ENCODE peak calls at places on chromosomes 11 and 22, in five cellular contexts. T is IMR-90, X is mesendoderm, H is H9, N is H1. A is an unnamed sample.
A peak's percentile ranks its signal among the peaks of the same experiment; 100 is the strongest.

GRCh38 chr11:73478737-73479347 is 102.6 kb downstream of the RELT start:
- DNase-seq in T (peak; percentile 42), N (no peak), X (peak; percentile 68), H (peak; percentile 31), A (no peak)

GRCh38 chr11:128522943-128523518 is 64.3 kb downstream of the ETS1 start:
- DNase-seq in X (no peak), N (no peak), T (no peak), H (no peak), A (no peak)

GRCh38 chr22:49691256-49691655 is 136.4 kb downstream of the BRD1 start:
- DNase-seq in X (no peak), T (no peak), N (no peak), H (peak; percentile 7), A (no peak)

GRCh38 chr11:10051868-10052586 is 242.0 kb downstream of the SBF2 start:
- DNase-seq in X (peak; percentile 16), T (peak; percentile 75), N (no peak), H (no peak), A (no peak)

GRCh38 chr11:57306941-57307598 is 17.7 kb downstream of the TNKS1BP1 start:
- DNase-seq in T (no peak), N (no peak), H (no peak), X (no peak), A (no peak)

GRCh38 chr22:46124383-46125144 is 25.8 kb upstream of the PPARA start:
- DNase-seq in X (no peak), T (no peak), H (no peak), N (no peak), A (no peak)

GRCh38 chr11:73916435-73916834 is 34.4 kb upstream of the DNAJB13 start:
- DNase-seq in N (no peak), T (peak; percentile 53), X (peak; percentile 44), H (no peak), A (no peak)

GRCh38 chr11:118597556-118597955 is 9.9 kb upstream of the PHLDB1 start:
- DNase-seq in X (no peak), N (no peak), H (no peak), T (no peak), A (no peak)

GRCh38 chr22:44732017-44732561 is 20.3 kb upstream of the ARHGAP8 start:
- DNase-seq in H (no peak), T (no peak), X (no peak), N (no peak), A (no peak)

GRCh38 chr11:95849087-95849825 is 59.0 kb downstream of the CEP57 start:
- DNase-seq in N (peak; percentile 48), H (peak; percentile 35), T (peak; percentile 82), X (peak; percentile 65), A (peak; percentile 12)

GRCh38 chr11:11415786-11416390 is 62.8 kb upstream of the CSNK2A3 start:
- DNase-seq in N (no peak), X (no peak), T (no peak), H (no peak), A (no peak)

GRCh38 chr11:44315947-44316387 is 6.0 kb upstream of the ALX4 start:
- DNase-seq in X (no peak), N (no peak), H (no peak), T (peak; percentile 22), A (no peak)

GRCh38 chr22:45682069-45682468 is 10.4 kb downstream of the ATXN10 start:
- DNase-seq in X (no peak), N (no peak), T (no peak), H (no peak), A (no peak)

GRCh38 chr22:43159484-43160178 is 8.3 kb downstream of the TSPO start:
- DNase-seq in T (no peak), H (peak; percentile 73), N (peak; percentile 77), X (peak; percentile 31), A (no peak)

GRCh38 chr11:128692750-128693578 is 908 bp upstream of the FLI1 start:
- DNase-seq in X (peak; percentile 76), T (no peak), H (peak; percentile 58), N (peak; percentile 80), A (no peak)

GRCh38 chr11:35354644-35355043 is 64.7 kb downstream of the SLC1A2 start:
- DNase-seq in X (no peak), H (no peak), N (no peak), T (peak; percentile 38), A (no peak)

GRCh38 chr22:41217553-41218157 is 12.5 kb downstream of the L3MBTL2 start:
- DNase-seq in H (peak; percentile 62), N (peak; percentile 64), T (peak; percentile 92), X (peak; percentile 66), A (no peak)

GRCh38 chr11:18745251-18745650 is 19.3 kb upstream of the IGSF22 start:
- DNase-seq in X (no peak), H (no peak), T (no peak), N (no peak), A (no peak)

GRCh38 chr22:42299586-42300285 is 29.3 kb upstream of the TCF20 start:
- DNase-seq in T (no peak), N (no peak), H (peak; percentile 77), X (peak; percentile 90), A (no peak)

GRCh38 chr11:12842933-12843636 is 166.0 kb upstream of the RASSF10 start:
- DNase-seq in X (no peak), H (no peak), N (no peak), T (no peak), A (peak; percentile 60)

GRCh38 chr11:70611166-70611565 is 212.8 kb downstream of the CTTN start:
- DNase-seq in T (no peak), H (no peak), N (no peak), X (no peak), A (no peak)
- H4K8ac ChIP-seq in T (no peak overlapping the region), H (no peak overlapping the region), N (peak overlapping the region; percentile 51), X (no peak overlapping the region), A (no peak overlapping the region)

GRCh38 chr11:8646873-8647272 is 35.6 kb downstream of the TRIM66 start:
- DNase-seq in X (no peak), H (no peak), T (no peak), N (no peak), A (no peak)

GRCh38 chr11:8652140-8652539 is 30.3 kb downstream of the TRIM66 start:
- DNase-seq in N (no peak), T (peak; percentile 99), X (no peak), H (no peak), A (no peak)

GRCh38 chr11:8654503-8654902 is 28.0 kb downstream of the TRIM66 start:
- DNase-seq in T (peak; percentile 34), H (no peak), N (no peak), X (no peak), A (no peak)

GRCh38 chr11:8650401-8650990 is 32.0 kb downstream of the TRIM66 start:
- DNase-seq in T (peak; percentile 44), N (no peak), X (no peak), H (no peak), A (no peak)

GRCh38 chr11:8649361-8649760 is 33.1 kb downstream of the TRIM66 start:
- DNase-seq in H (no peak), X (peak; percentile 18), N (no peak), T (peak; percentile 68), A (no peak)
- H4K8ac ChIP-seq in H (no peak overlapping the region), X (no peak overlapping the region), N (no peak overlapping the region), T (peak overlapping the region; percentile 38), A (no peak overlapping the region)

GRCh38 chr11:121451982-121452608 is at the start of gene SORL1:
- DNase-seq in T (peak; percentile 55), N (peak; percentile 90), H (peak; percentile 84), X (peak; percentile 89), A (peak; percentile 78)
- H4K8ac ChIP-seq in T (no peak within 1 kb of the TSS), N (peak within 1 kb of the TSS; percentile 95), H (no peak within 1 kb of the TSS), X (no peak within 1 kb of the TSS), A (peak within 1 kb of the TSS; percentile 88)

GRCh38 chr11:69157822-69158231 is 2.1 kb downstream of the SMIM38 start:
- DNase-seq in X (no peak), T (no peak), H (no peak), N (no peak), A (no peak)
- H4K8ac ChIP-seq in X (no peak overlapping the region), T (peak overlapping the region; percentile 52), H (no peak overlapping the region), N (peak overlapping the region; percentile 80), A (peak overlapping the region; percentile 88)

A was measured in neuronal stem cell.